ENCODE peak calls at places on chromosome 12, in nine cellular contexts. J, W, E, Z, Q, N, D, P and K are unnamed samples.

GRCh38 chr12:19915392-19916192 is 452.7 kb upstream of the PDE3A start:
- DNase-seq in W (no peak), Z (no peak), Q (peak), D (peak), E (peak), N (no peak), J (no peak), P (no peak), K (peak)

GRCh38 chr12:66288121-66288520 is 14.2 kb upstream of the HELB start:
- DNase-seq in D (no peak), Z (no peak), W (no peak), N (no peak), P (peak), E (no peak), Q (no peak), J (no peak), K (no peak)

GRCh38 chr12:130967631-130968030 is 13.9 kb downstream of the ADGRD1 start:
- DNase-seq in Z (peak), N (no peak), W (no peak), D (no peak), J (no peak), E (no peak), Q (no peak), P (no peak), K (no peak)

GRCh38 chr12:101695698-101696097 is 1.7 kb upstream of the CHPT1 start:
- DNase-seq in Z (no peak), N (no peak), W (no peak), P (no peak), Q (no peak), D (no peak), J (no peak), E (no peak), K (peak)

GRCh38 chr12:108479364-108480070 is 35.6 kb upstream of the FICD start:
- DNase-seq in Q (no peak), P (no peak), W (no peak), N (no peak), J (no peak), D (no peak), Z (no peak), E (no peak), K (no peak)

GRCh38 chr12:94200695-94201094 is 52.3 kb downstream of the PLXNC1 start:
- DNase-seq in W (no peak), P (no peak), D (no peak), Q (no peak), N (no peak), Z (no peak), E (no peak), J (no peak), K (no peak)

GRCh38 chr12:22856120-22856699 is 231.2 kb downstream of the ETNK1 start:
- DNase-seq in W (no peak), N (no peak), E (no peak), D (peak), Q (no peak), J (no peak), Z (no peak), P (no peak), K (peak)

GRCh38 chr12:94074970-94075695 is 73.2 kb upstream of the PLXNC1 start:
- DNase-seq in Q (peak), P (no peak), N (peak), D (peak), W (no peak), Z (no peak), J (peak), E (peak), K (peak)

GRCh38 chr12:13504074-13504473 is 307.5 kb downstream of the EMP1 start:
- DNase-seq in W (no peak), Q (no peak), D (no peak), Z (no peak), N (no peak), P (no peak), J (no peak), E (no peak), K (no peak)

GRCh38 chr12:122669397-122670070 is 33.6 kb downstream of the HCAR2 start:
- DNase-seq in Q (no peak), W (no peak), P (no peak), N (no peak), Z (no peak), D (peak), E (no peak), J (no peak), K (peak)

GRCh38 chr12:112844814-112845565 is 53.4 kb downstream of the RPH3A start:
- DNase-seq in P (no peak), W (no peak), D (no peak), E (no peak), N (no peak), Z (peak), Q (no peak), J (no peak), K (no peak)

GRCh38 chr12:91948504-91948903 is 197.1 kb downstream of the BTG1 start:
- DNase-seq in W (no peak), Z (no peak), N (no peak), Q (no peak), P (peak), E (no peak), D (no peak), J (no peak), K (no peak)

GRCh38 chr12:7118914-7119313 is 9.8 kb downstream of the RBP5 start:
- DNase-seq in E (no peak), Q (no peak), Z (peak), N (no peak), D (no peak), W (no peak), P (no peak), J (no peak), K (no peak)

GRCh38 chr12:40325349-40325960 is 100.7 kb downstream of the LRRK2 start:
- DNase-seq in J (no peak), Z (no peak), P (peak), D (peak), W (no peak), E (peak), Q (no peak), N (peak), K (no peak)